ENCODE peak calls at places on chromosomes 2 and 18, in four cellular contexts. One of them, this sample, is unnamed.

GRCh38 chr18:77106331-77106730 is 26.3 kb downstream of the MBP start:
- DNase-seq in AG04450: no peak
- DNase-seq in astrocyte of the spinal cord: no peak
- DNase-seq in RWPE1: no peak
- DNase-seq in this sample: no peak

GRCh38 chr2:99643824-99644787 is 154.3 kb upstream of the REV1 start:
- DNase-seq in astrocyte of the spinal cord: peak
- DNase-seq in AG04450: no peak
- DNase-seq in RWPE1: no peak
- DNase-seq in this sample: no peak

GRCh38 chr18:24930974-24931373 is 421.0 kb downstream of the ZNF521 start:
- DNase-seq in astrocyte of the spinal cord: no peak
- DNase-seq in AG04450: no peak
- DNase-seq in RWPE1: no peak
- DNase-seq in this sample: no peak

GRCh38 chr18:9726936-9727335 is 18.8 kb downstream of the RAB31 start:
- DNase-seq in RWPE1: no peak
- DNase-seq in astrocyte of the spinal cord: no peak
- DNase-seq in AG04450: no peak
- DNase-seq in this sample: no peak

GRCh38 chr2:135820003-135820618 is 16.9 kb downstream of the LCT start:
- DNase-seq in RWPE1: no peak
- DNase-seq in astrocyte of the spinal cord: peak
- DNase-seq in AG04450: peak
- DNase-seq in this sample: no peak

GRCh38 chr2:180618570-180618969 is 361.8 kb upstream of the UBE2E3 start:
- DNase-seq in astrocyte of the spinal cord: peak
- DNase-seq in AG04450: no peak
- DNase-seq in RWPE1: no peak
- DNase-seq in this sample: no peak

GRCh38 chr2:127626175-127626574 is 19.8 kb upstream of the GPR17 start:
- DNase-seq in astrocyte of the spinal cord: no peak
- DNase-seq in RWPE1: no peak
- DNase-seq in AG04450: no peak
- DNase-seq in this sample: no peak

GRCh38 chr2:144730711-144731110 is 210.8 kb upstream of the ZEB2 start:
- DNase-seq in RWPE1: no peak
- DNase-seq in astrocyte of the spinal cord: no peak
- DNase-seq in AG04450: no peak
- DNase-seq in this sample: no peak

GRCh38 chr2:206558492-206558891 is 83.8 kb upstream of the FAM237A start:
- DNase-seq in RWPE1: no peak
- DNase-seq in astrocyte of the spinal cord: no peak
- DNase-seq in AG04450: no peak
- DNase-seq in this sample: no peak

GRCh38 chr2:131156452-131157149 is 51.5 kb downstream of the PLEKHB2 start:
- DNase-seq in astrocyte of the spinal cord: no peak
- DNase-seq in RWPE1: no peak
- DNase-seq in AG04450: no peak
- DNase-seq in this sample: no peak

GRCh38 chr2:27621524-27621923 is 7.3 kb downstream of the CCDC121 start:
- DNase-seq in astrocyte of the spinal cord: no peak
- DNase-seq in AG04450: no peak
- DNase-seq in RWPE1: no peak
- DNase-seq in this sample: no peak
- TF ChIP-seq CTCF in astrocyte of the spinal cord: peak
- TF ChIP-seq CTCF in AG04450: no peak
- TF ChIP-seq CTCF in RWPE1: no peak
- TF ChIP-seq CTCF in this sample: no peak

DNA sequence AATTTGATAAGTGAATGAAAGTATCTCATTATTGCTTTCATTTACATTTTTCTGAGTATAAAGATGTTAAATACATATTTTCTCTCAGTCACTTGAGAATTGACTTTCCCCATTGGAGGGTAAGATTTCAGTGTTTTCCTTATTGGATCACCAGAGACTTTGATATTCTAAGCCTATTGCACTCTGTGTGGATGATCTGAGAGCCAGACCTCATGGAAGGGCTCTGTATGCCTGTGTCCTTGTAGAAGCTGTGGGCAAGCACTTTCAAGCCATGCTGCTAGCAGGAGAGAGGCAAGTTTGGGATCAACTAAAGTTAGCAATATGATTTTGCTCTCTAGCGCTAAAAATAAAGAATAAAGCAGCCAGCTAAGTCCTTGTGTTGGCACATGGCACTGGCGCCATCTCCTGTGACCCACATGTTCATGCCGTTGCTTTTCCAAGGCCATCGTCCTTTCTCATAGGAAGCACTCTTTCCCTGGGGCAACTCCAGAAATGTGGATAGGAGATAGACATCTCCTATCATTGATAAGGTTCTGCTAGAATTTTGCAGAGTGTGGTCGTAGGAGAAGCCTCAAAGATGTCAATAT is 72.6 kb downstream of the AOX1 start:
- DNase-seq in RWPE1: no peak
- DNase-seq in AG04450: no peak
- DNase-seq in astrocyte of the spinal cord: no peak
- DNase-seq in this sample: no peak
- TF ChIP-seq CTCF in RWPE1: no peak
- TF ChIP-seq CTCF in AG04450: no peak
- TF ChIP-seq CTCF in astrocyte of the spinal cord: no peak
- TF ChIP-seq CTCF in this sample: peak

DNA sequence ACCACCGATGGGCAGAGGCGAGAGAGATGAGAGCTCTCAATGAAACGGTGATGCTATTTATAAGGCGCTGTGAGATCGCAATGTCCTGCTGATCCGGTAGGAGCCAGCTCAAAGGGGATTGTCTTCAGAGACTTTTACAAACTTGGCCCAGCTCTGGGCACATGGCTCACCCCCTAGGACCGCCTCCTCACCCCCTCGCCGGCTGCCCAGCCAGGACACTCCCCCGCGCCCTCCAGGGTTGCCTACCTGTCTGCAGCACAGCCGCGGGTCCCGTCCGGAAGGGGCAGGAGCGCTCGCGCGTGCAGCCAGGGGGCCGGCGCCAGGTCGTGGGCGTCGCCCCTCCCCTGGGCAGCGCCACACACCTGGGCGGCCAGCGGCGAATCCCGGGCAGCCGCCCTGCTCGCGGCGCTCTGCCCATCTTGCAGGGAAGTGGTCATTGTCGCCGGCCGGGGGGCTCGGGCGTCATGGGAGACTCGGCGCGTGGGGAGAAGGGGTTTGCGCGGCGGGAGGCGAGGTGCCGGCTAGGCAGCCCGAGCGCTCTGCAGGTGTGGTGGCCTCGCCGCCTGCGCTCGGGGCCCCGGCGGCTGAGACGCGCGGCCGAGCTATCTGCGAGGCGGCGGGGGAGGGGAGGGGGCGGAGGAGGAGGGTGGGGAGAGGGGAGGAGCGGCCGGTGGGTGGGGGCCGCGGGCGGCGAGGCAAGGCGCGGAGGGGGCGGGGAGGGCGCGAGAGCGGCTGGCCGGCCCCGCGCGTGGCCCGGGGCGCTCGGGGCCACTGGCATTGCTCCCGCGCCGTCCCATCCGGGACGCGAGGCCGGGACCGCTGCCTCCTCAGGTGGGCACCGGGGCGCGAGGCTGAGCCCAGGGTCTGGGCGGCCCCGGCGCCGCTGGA is at the start of gene GRB14:
- DNase-seq in astrocyte of the spinal cord: peak
- DNase-seq in AG04450: no peak
- DNase-seq in RWPE1: peak
- DNase-seq in this sample: peak
- TF ChIP-seq CTCF in astrocyte of the spinal cord: no peak
- TF ChIP-seq CTCF in AG04450: no peak
- TF ChIP-seq CTCF in RWPE1: no peak
- TF ChIP-seq CTCF in this sample: peak

GRCh38 chr2:174902491-174903242 is 102.5 kb downstream of the CHN1 start:
- DNase-seq in RWPE1: no peak
- DNase-seq in astrocyte of the spinal cord: no peak
- DNase-seq in AG04450: no peak
- DNase-seq in this sample: no peak

GRCh38 chr2:174903243-174903513 is 102.0 kb downstream of the CHN1 start:
- DNase-seq in astrocyte of the spinal cord: no peak
- DNase-seq in AG04450: no peak
- DNase-seq in RWPE1: no peak
- DNase-seq in this sample: no peak

GRCh38 chr2:174901075-174901474 is 104.1 kb downstream of the CHN1 start:
- DNase-seq in RWPE1: no peak
- DNase-seq in AG04450: no peak
- DNase-seq in astrocyte of the spinal cord: no peak
- DNase-seq in this sample: no peak
- TF ChIP-seq CTCF in RWPE1: no peak
- TF ChIP-seq CTCF in AG04450: peak
- TF ChIP-seq CTCF in astrocyte of the spinal cord: no peak
- TF ChIP-seq CTCF in this sample: no peak

DNA sequence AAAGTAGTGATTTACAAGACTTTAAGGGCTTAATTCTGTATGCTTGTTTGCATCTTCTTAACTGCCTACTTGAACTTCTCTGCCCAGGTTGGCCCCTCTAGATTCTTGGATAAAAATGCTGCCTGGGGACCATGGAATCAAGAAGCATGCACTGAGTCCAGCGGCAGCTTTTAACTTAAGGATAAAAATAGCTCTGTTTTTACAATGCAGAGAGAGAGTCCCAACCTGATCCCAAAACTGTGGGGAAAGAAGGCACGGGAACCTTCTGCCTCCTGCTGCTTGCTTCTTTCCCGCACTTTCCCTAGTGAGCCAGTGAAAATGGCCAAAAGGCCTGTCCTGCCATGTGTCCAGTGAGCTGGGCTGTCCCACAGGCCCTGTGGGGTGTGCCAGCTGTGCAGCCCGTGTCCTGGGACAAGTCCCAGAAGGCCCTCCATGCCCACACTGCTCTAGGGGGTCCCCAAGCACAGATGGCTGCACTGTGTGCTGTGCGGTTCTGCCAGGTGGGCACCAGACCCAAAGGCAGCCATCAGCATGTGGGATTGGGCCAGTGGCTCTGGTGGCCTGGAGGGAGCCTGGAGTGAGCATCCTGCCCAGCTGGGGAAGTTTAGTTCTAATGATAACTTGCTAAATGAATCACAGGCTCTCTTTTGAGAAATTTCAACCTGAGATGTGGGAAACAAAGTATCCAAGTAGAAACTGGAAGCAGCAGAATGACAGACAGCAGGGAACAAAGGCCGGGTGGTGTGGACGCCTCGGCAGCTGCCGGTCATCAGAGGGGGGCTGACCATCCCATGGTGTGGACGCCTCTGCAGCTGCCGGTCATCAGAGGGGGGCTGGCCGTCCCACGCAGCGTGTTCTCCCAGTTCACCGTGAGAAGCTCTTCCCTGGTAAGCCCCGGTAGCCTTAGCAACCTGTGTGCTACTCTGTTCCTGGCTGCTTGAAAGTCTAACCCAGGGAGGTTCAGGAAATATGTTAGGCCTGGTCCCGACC is 10.0 kb upstream of the CNDP2 start:
- DNase-seq in RWPE1: no peak
- DNase-seq in astrocyte of the spinal cord: no peak
- DNase-seq in AG04450: no peak
- DNase-seq in this sample: no peak
- TF ChIP-seq CTCF in RWPE1: no peak
- TF ChIP-seq CTCF in astrocyte of the spinal cord: no peak
- TF ChIP-seq CTCF in AG04450: no peak
- TF ChIP-seq CTCF in this sample: no peak

GRCh38 chr2:9735335-9735734 is 104.5 kb upstream of the YWHAQ start:
- DNase-seq in astrocyte of the spinal cord: no peak
- DNase-seq in AG04450: no peak
- DNase-seq in RWPE1: no peak
- DNase-seq in this sample: no peak

GRCh38 chr2:9738062-9738717 is 105.1 kb upstream of the TAF1B start:
- DNase-seq in astrocyte of the spinal cord: no peak
- DNase-seq in AG04450: no peak
- DNase-seq in RWPE1: no peak
- DNase-seq in this sample: no peak

GRCh38 chr2:9736008-9736407 is 105.2 kb upstream of the YWHAQ start:
- DNase-seq in AG04450: no peak
- DNase-seq in RWPE1: no peak
- DNase-seq in astrocyte of the spinal cord: no peak
- DNase-seq in this sample: no peak

GRCh38 chr2:9738718-9739496 is 104.4 kb upstream of the TAF1B start:
- DNase-seq in RWPE1: no peak
- DNase-seq in astrocyte of the spinal cord: no peak
- DNase-seq in AG04450: no peak
- DNase-seq in this sample: no peak

GRCh38 chr2:9737053-9737875 is 106.0 kb upstream of the TAF1B start:
- DNase-seq in RWPE1: no peak
- DNase-seq in AG04450: no peak
- DNase-seq in astrocyte of the spinal cord: peak
- DNase-seq in this sample: no peak
- TF ChIP-seq CTCF in RWPE1: no peak
- TF ChIP-seq CTCF in AG04450: no peak
- TF ChIP-seq CTCF in astrocyte of the spinal cord: peak
- TF ChIP-seq CTCF in this sample: no peak

DNA sequence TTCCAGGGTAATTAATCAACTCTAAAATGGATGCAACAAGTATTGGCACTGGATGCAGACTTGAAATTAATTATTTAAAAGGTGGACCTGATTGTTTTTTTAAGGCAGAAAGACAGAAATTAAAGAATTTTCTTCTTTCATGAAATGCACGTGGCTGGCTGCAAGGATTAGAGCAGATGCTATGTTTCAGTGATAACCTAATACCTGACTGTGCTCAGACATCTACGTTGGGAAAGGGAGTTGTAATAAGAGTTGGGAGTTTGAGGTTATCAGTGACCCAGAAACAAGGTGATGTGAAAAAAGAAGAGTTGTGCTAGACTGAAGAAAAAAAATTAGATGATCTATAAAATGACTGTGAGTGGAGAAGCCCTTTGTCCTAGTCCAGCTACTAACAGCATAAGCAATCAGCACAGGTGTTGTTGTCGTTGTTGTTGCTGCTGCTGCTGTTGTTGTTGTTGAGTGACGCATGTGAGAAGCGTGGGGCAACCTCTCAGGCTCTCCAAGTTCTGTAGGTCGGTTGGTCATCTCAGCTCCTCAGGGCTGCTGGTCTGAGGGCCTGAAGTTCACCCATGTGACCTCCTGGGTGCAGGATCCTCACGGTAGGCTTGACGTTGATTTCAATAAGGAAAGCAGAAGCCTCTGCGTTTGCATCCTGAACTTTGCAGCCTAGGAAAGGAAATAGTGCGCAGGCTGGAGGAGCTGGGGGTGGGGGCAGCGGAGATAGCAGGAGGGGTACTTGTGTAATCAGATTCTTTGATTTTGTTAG is 7.6 kb downstream of the POU3F3 start:
- DNase-seq in astrocyte of the spinal cord: no peak
- DNase-seq in RWPE1: no peak
- DNase-seq in AG04450: no peak
- DNase-seq in this sample: no peak
- TF ChIP-seq CTCF in astrocyte of the spinal cord: no peak
- TF ChIP-seq CTCF in RWPE1: no peak
- TF ChIP-seq CTCF in AG04450: no peak
- TF ChIP-seq CTCF in this sample: no peak

This sample was measured in progenitor cell of endocrine pancreas.